ENCODE peak calls at places on chromosomes 16 and 17, in nine cellular contexts. One of them, this sample, is unnamed.
A peak's percentile ranks its signal among the peaks of the same experiment; 100 is the strongest.

GRCh38 chr16:76577003-76577402 is 299.8 kb downstream of the CNTNAP4 start:
- DNase-seq in iPS DF 6.9: no peak
- DNase-seq in stimulated activated CD4-positive, alpha-beta T cell treated with anti-CD3 and anti-CD28 coated beads, Interleukin-15, amount 100 ng/mL, for 24 hours: no peak
- DNase-seq in mucosa of descending colon: no peak
- DNase-seq in skeletal muscle cell: no peak
- DNase-seq in stimulated activated CD8-positive, alpha-beta memory T cell treated with anti-CD3 and anti-CD28 coated beads, Interleukin-15, amount 100 ng/mL, for 1 hour: no peak
- DNase-seq in activated T-cell treated with anti-CD3 and anti-CD28 coated beads for 4 hours: no peak
- DNase-seq in cardiac fibroblast: no peak
- DNase-seq in stimulated activated naive CD4-positive, alpha-beta T cell: no peak
- DNase-seq in this sample: no peak

GRCh38 chr17:35254107-35254802 is 11.4 kb downstream of the SLFN5 start:
- DNase-seq in skeletal muscle cell: peak; percentile 92
- DNase-seq in activated T-cell treated with anti-CD3 and anti-CD28 coated beads for 4 hours: no peak
- DNase-seq in stimulated activated CD8-positive, alpha-beta memory T cell treated with anti-CD3 and anti-CD28 coated beads, Interleukin-15, amount 100 ng/mL, for 1 hour: no peak
- DNase-seq in stimulated activated CD4-positive, alpha-beta T cell treated with anti-CD3 and anti-CD28 coated beads, Interleukin-15, amount 100 ng/mL, for 24 hours: no peak
- DNase-seq in stimulated activated naive CD4-positive, alpha-beta T cell: no peak
- DNase-seq in cardiac fibroblast: peak; percentile 97
- DNase-seq in mucosa of descending colon: no peak
- DNase-seq in iPS DF 6.9: no peak
- DNase-seq in this sample: no peak

GRCh38 chr16:3089717-3090592 is 9.1 kb downstream of the ZSCAN10 start:
- DNase-seq in stimulated activated CD8-positive, alpha-beta memory T cell treated with anti-CD3 and anti-CD28 coated beads, Interleukin-15, amount 100 ng/mL, for 1 hour: no peak
- DNase-seq in activated T-cell treated with anti-CD3 and anti-CD28 coated beads for 4 hours: no peak
- DNase-seq in cardiac fibroblast: no peak
- DNase-seq in stimulated activated naive CD4-positive, alpha-beta T cell: no peak
- DNase-seq in iPS DF 6.9: no peak
- DNase-seq in stimulated activated CD4-positive, alpha-beta T cell treated with anti-CD3 and anti-CD28 coated beads, Interleukin-15, amount 100 ng/mL, for 24 hours: no peak
- DNase-seq in mucosa of descending colon: peak; percentile 22
- DNase-seq in skeletal muscle cell: no peak
- DNase-seq in this sample: no peak

GRCh38 chr16:14658063-14658462 is 25.3 kb downstream of the BFAR start:
- DNase-seq in stimulated activated CD8-positive, alpha-beta memory T cell treated with anti-CD3 and anti-CD28 coated beads, Interleukin-15, amount 100 ng/mL, for 1 hour: no peak
- DNase-seq in stimulated activated CD4-positive, alpha-beta T cell treated with anti-CD3 and anti-CD28 coated beads, Interleukin-15, amount 100 ng/mL, for 24 hours: no peak
- DNase-seq in mucosa of descending colon: no peak
- DNase-seq in cardiac fibroblast: no peak
- DNase-seq in activated T-cell treated with anti-CD3 and anti-CD28 coated beads for 4 hours: no peak
- DNase-seq in stimulated activated naive CD4-positive, alpha-beta T cell: no peak
- DNase-seq in skeletal muscle cell: no peak
- DNase-seq in iPS DF 6.9: no peak
- DNase-seq in this sample: no peak

GRCh38 chr16:50310308-50311133 is 44.2 kb downstream of the ADCY7 start:
- DNase-seq in stimulated activated CD4-positive, alpha-beta T cell treated with anti-CD3 and anti-CD28 coated beads, Interleukin-15, amount 100 ng/mL, for 24 hours: no peak
- DNase-seq in skeletal muscle cell: no peak
- DNase-seq in stimulated activated naive CD4-positive, alpha-beta T cell: no peak
- DNase-seq in mucosa of descending colon: no peak
- DNase-seq in stimulated activated CD8-positive, alpha-beta memory T cell treated with anti-CD3 and anti-CD28 coated beads, Interleukin-15, amount 100 ng/mL, for 1 hour: no peak
- DNase-seq in activated T-cell treated with anti-CD3 and anti-CD28 coated beads for 4 hours: no peak
- DNase-seq in cardiac fibroblast: no peak
- DNase-seq in iPS DF 6.9: no peak
- DNase-seq in this sample: no peak

GRCh38 chr17:6671431-6671830 is 19.9 kb downstream of the C17orf100 start:
- DNase-seq in mucosa of descending colon: no peak
- DNase-seq in activated T-cell treated with anti-CD3 and anti-CD28 coated beads for 4 hours: no peak
- DNase-seq in skeletal muscle cell: no peak
- DNase-seq in stimulated activated CD4-positive, alpha-beta T cell treated with anti-CD3 and anti-CD28 coated beads, Interleukin-15, amount 100 ng/mL, for 24 hours: no peak
- DNase-seq in stimulated activated naive CD4-positive, alpha-beta T cell: no peak
- DNase-seq in stimulated activated CD8-positive, alpha-beta memory T cell treated with anti-CD3 and anti-CD28 coated beads, Interleukin-15, amount 100 ng/mL, for 1 hour: no peak
- DNase-seq in iPS DF 6.9: no peak
- DNase-seq in cardiac fibroblast: no peak
- DNase-seq in this sample: no peak

GRCh38 chr16:3774156-3774767 is 56.9 kb upstream of the TRAP1 start:
- DNase-seq in stimulated activated naive CD4-positive, alpha-beta T cell: no peak
- DNase-seq in skeletal muscle cell: peak; percentile 19
- DNase-seq in iPS DF 6.9: no peak
- DNase-seq in mucosa of descending colon: no peak
- DNase-seq in stimulated activated CD8-positive, alpha-beta memory T cell treated with anti-CD3 and anti-CD28 coated beads, Interleukin-15, amount 100 ng/mL, for 1 hour: no peak
- DNase-seq in activated T-cell treated with anti-CD3 and anti-CD28 coated beads for 4 hours: no peak
- DNase-seq in stimulated activated CD4-positive, alpha-beta T cell treated with anti-CD3 and anti-CD28 coated beads, Interleukin-15, amount 100 ng/mL, for 24 hours: no peak
- DNase-seq in cardiac fibroblast: peak; percentile 49
- DNase-seq in this sample: no peak

GRCh38 chr16:1428511-1428910 is 2.4 kb upstream of the PERCC1 start:
- DNase-seq in activated T-cell treated with anti-CD3 and anti-CD28 coated beads for 4 hours: no peak
- DNase-seq in stimulated activated CD8-positive, alpha-beta memory T cell treated with anti-CD3 and anti-CD28 coated beads, Interleukin-15, amount 100 ng/mL, for 1 hour: no peak
- DNase-seq in stimulated activated naive CD4-positive, alpha-beta T cell: peak; percentile 20
- DNase-seq in cardiac fibroblast: peak; percentile 19
- DNase-seq in skeletal muscle cell: no peak
- DNase-seq in mucosa of descending colon: peak; percentile 48
- DNase-seq in stimulated activated CD4-positive, alpha-beta T cell treated with anti-CD3 and anti-CD28 coated beads, Interleukin-15, amount 100 ng/mL, for 24 hours: peak; percentile 70
- DNase-seq in iPS DF 6.9: no peak
- DNase-seq in this sample: peak; percentile 3

GRCh38 chr17:10270258-10270657 is 71.9 kb upstream of the GAS7 start:
- DNase-seq in mucosa of descending colon: no peak
- DNase-seq in iPS DF 6.9: no peak
- DNase-seq in activated T-cell treated with anti-CD3 and anti-CD28 coated beads for 4 hours: no peak
- DNase-seq in stimulated activated CD4-positive, alpha-beta T cell treated with anti-CD3 and anti-CD28 coated beads, Interleukin-15, amount 100 ng/mL, for 24 hours: no peak
- DNase-seq in cardiac fibroblast: no peak
- DNase-seq in skeletal muscle cell: no peak
- DNase-seq in stimulated activated CD8-positive, alpha-beta memory T cell treated with anti-CD3 and anti-CD28 coated beads, Interleukin-15, amount 100 ng/mL, for 1 hour: no peak
- DNase-seq in stimulated activated naive CD4-positive, alpha-beta T cell: no peak
- DNase-seq in this sample: no peak

GRCh38 chr17:39357978-39358377 is 43.4 kb downstream of the FBXL20 start:
- DNase-seq in skeletal muscle cell: no peak
- DNase-seq in cardiac fibroblast: no peak
- DNase-seq in stimulated activated CD8-positive, alpha-beta memory T cell treated with anti-CD3 and anti-CD28 coated beads, Interleukin-15, amount 100 ng/mL, for 1 hour: no peak
- DNase-seq in iPS DF 6.9: no peak
- DNase-seq in stimulated activated CD4-positive, alpha-beta T cell treated with anti-CD3 and anti-CD28 coated beads, Interleukin-15, amount 100 ng/mL, for 24 hours: no peak
- DNase-seq in activated T-cell treated with anti-CD3 and anti-CD28 coated beads for 4 hours: no peak
- DNase-seq in mucosa of descending colon: peak; percentile 44
- DNase-seq in stimulated activated naive CD4-positive, alpha-beta T cell: no peak
- DNase-seq in this sample: no peak

GRCh38 chr17:4777969-4778760 is 6.5 kb downstream of the TM4SF5 start:
- DNase-seq in stimulated activated naive CD4-positive, alpha-beta T cell: no peak
- DNase-seq in iPS DF 6.9: no peak
- DNase-seq in skeletal muscle cell: no peak
- DNase-seq in stimulated activated CD4-positive, alpha-beta T cell treated with anti-CD3 and anti-CD28 coated beads, Interleukin-15, amount 100 ng/mL, for 24 hours: no peak
- DNase-seq in mucosa of descending colon: no peak
- DNase-seq in stimulated activated CD8-positive, alpha-beta memory T cell treated with anti-CD3 and anti-CD28 coated beads, Interleukin-15, amount 100 ng/mL, for 1 hour: no peak
- DNase-seq in activated T-cell treated with anti-CD3 and anti-CD28 coated beads for 4 hours: no peak
- DNase-seq in cardiac fibroblast: peak; percentile 39
- DNase-seq in this sample: peak; percentile 49

GRCh38 chr16:63057342-63057741 is 1021.1 kb upstream of the CDH8 start:
- DNase-seq in cardiac fibroblast: no peak
- DNase-seq in stimulated activated naive CD4-positive, alpha-beta T cell: no peak
- DNase-seq in activated T-cell treated with anti-CD3 and anti-CD28 coated beads for 4 hours: no peak
- DNase-seq in stimulated activated CD8-positive, alpha-beta memory T cell treated with anti-CD3 and anti-CD28 coated beads, Interleukin-15, amount 100 ng/mL, for 1 hour: no peak
- DNase-seq in stimulated activated CD4-positive, alpha-beta T cell treated with anti-CD3 and anti-CD28 coated beads, Interleukin-15, amount 100 ng/mL, for 24 hours: no peak
- DNase-seq in iPS DF 6.9: no peak
- DNase-seq in mucosa of descending colon: no peak
- DNase-seq in skeletal muscle cell: no peak
- DNase-seq in this sample: no peak

GRCh38 chr17:11899494-11899893 is 97.8 kb downstream of the ZNF18 start:
- DNase-seq in stimulated activated CD8-positive, alpha-beta memory T cell treated with anti-CD3 and anti-CD28 coated beads, Interleukin-15, amount 100 ng/mL, for 1 hour: no peak
- DNase-seq in stimulated activated CD4-positive, alpha-beta T cell treated with anti-CD3 and anti-CD28 coated beads, Interleukin-15, amount 100 ng/mL, for 24 hours: no peak
- DNase-seq in stimulated activated naive CD4-positive, alpha-beta T cell: no peak
- DNase-seq in activated T-cell treated with anti-CD3 and anti-CD28 coated beads for 4 hours: no peak
- DNase-seq in mucosa of descending colon: no peak
- DNase-seq in iPS DF 6.9: no peak
- DNase-seq in skeletal muscle cell: no peak
- DNase-seq in cardiac fibroblast: no peak
- DNase-seq in this sample: no peak

GRCh38 chr16:75267631-75268264 is 16.3 kb upstream of the BCAR1 start:
- DNase-seq in stimulated activated CD8-positive, alpha-beta memory T cell treated with anti-CD3 and anti-CD28 coated beads, Interleukin-15, amount 100 ng/mL, for 1 hour: no peak
- DNase-seq in cardiac fibroblast: peak; percentile 51
- DNase-seq in skeletal muscle cell: no peak
- DNase-seq in iPS DF 6.9: no peak
- DNase-seq in activated T-cell treated with anti-CD3 and anti-CD28 coated beads for 4 hours: no peak
- DNase-seq in mucosa of descending colon: peak; percentile 81
- DNase-seq in stimulated activated naive CD4-positive, alpha-beta T cell: no peak
- DNase-seq in stimulated activated CD4-positive, alpha-beta T cell treated with anti-CD3 and anti-CD28 coated beads, Interleukin-15, amount 100 ng/mL, for 24 hours: no peak
- DNase-seq in this sample: peak; percentile 72

GRCh38 chr16:27427538-27427937 is 25.6 kb downstream of the IL21R start:
- DNase-seq in activated T-cell treated with anti-CD3 and anti-CD28 coated beads for 4 hours: no peak
- DNase-seq in stimulated activated CD8-positive, alpha-beta memory T cell treated with anti-CD3 and anti-CD28 coated beads, Interleukin-15, amount 100 ng/mL, for 1 hour: no peak
- DNase-seq in cardiac fibroblast: no peak
- DNase-seq in mucosa of descending colon: no peak
- DNase-seq in skeletal muscle cell: no peak
- DNase-seq in stimulated activated naive CD4-positive, alpha-beta T cell: no peak
- DNase-seq in iPS DF 6.9: no peak
- DNase-seq in stimulated activated CD4-positive, alpha-beta T cell treated with anti-CD3 and anti-CD28 coated beads, Interleukin-15, amount 100 ng/mL, for 24 hours: no peak
- DNase-seq in this sample: no peak

GRCh38 chr16:70747703-70748631 is 53.0 kb downstream of the VAC14 start:
- DNase-seq in cardiac fibroblast: peak; percentile 25
- DNase-seq in iPS DF 6.9: no peak
- DNase-seq in skeletal muscle cell: no peak
- DNase-seq in mucosa of descending colon: no peak
- DNase-seq in stimulated activated CD4-positive, alpha-beta T cell treated with anti-CD3 and anti-CD28 coated beads, Interleukin-15, amount 100 ng/mL, for 24 hours: no peak
- DNase-seq in stimulated activated CD8-positive, alpha-beta memory T cell treated with anti-CD3 and anti-CD28 coated beads, Interleukin-15, amount 100 ng/mL, for 1 hour: no peak
- DNase-seq in activated T-cell treated with anti-CD3 and anti-CD28 coated beads for 4 hours: no peak
- DNase-seq in stimulated activated naive CD4-positive, alpha-beta T cell: no peak
- DNase-seq in this sample: no peak

GRCh38 chr16:56190903-56191806 is at the start of gene GNAO1:
- DNase-seq in skeletal muscle cell: peak; percentile 9
- DNase-seq in stimulated activated naive CD4-positive, alpha-beta T cell: peak; percentile 16
- DNase-seq in stimulated activated CD4-positive, alpha-beta T cell treated with anti-CD3 and anti-CD28 coated beads, Interleukin-15, amount 100 ng/mL, for 24 hours: peak; percentile 69
- DNase-seq in activated T-cell treated with anti-CD3 and anti-CD28 coated beads for 4 hours: peak; percentile 49
- DNase-seq in mucosa of descending colon: peak; percentile 65
- DNase-seq in iPS DF 6.9: no peak
- DNase-seq in cardiac fibroblast: peak; percentile 50
- DNase-seq in stimulated activated CD8-positive, alpha-beta memory T cell treated with anti-CD3 and anti-CD28 coated beads, Interleukin-15, amount 100 ng/mL, for 1 hour: no peak
- DNase-seq in this sample: peak; percentile 65

GRCh38 chr17:74981979-74982662 is 5.3 kb upstream of the CDR2L start:
- DNase-seq in stimulated activated naive CD4-positive, alpha-beta T cell: peak; percentile 83
- DNase-seq in mucosa of descending colon: peak; percentile 79
- DNase-seq in activated T-cell treated with anti-CD3 and anti-CD28 coated beads for 4 hours: peak; percentile 57
- DNase-seq in stimulated activated CD4-positive, alpha-beta T cell treated with anti-CD3 and anti-CD28 coated beads, Interleukin-15, amount 100 ng/mL, for 24 hours: peak; percentile 89
- DNase-seq in cardiac fibroblast: peak; percentile 67
- DNase-seq in skeletal muscle cell: no peak
- DNase-seq in iPS DF 6.9: no peak
- DNase-seq in stimulated activated CD8-positive, alpha-beta memory T cell treated with anti-CD3 and anti-CD28 coated beads, Interleukin-15, amount 100 ng/mL, for 1 hour: peak; percentile 44
- DNase-seq in this sample: peak; percentile 88

GRCh38 chr16:83957296-83957855 is 4.3 kb downstream of the OSGIN1 start:
- DNase-seq in stimulated activated naive CD4-positive, alpha-beta T cell: no peak
- DNase-seq in stimulated activated CD8-positive, alpha-beta memory T cell treated with anti-CD3 and anti-CD28 coated beads, Interleukin-15, amount 100 ng/mL, for 1 hour: no peak
- DNase-seq in mucosa of descending colon: no peak
- DNase-seq in stimulated activated CD4-positive, alpha-beta T cell treated with anti-CD3 and anti-CD28 coated beads, Interleukin-15, amount 100 ng/mL, for 24 hours: no peak
- DNase-seq in activated T-cell treated with anti-CD3 and anti-CD28 coated beads for 4 hours: no peak
- DNase-seq in skeletal muscle cell: no peak
- DNase-seq in iPS DF 6.9: no peak
- DNase-seq in cardiac fibroblast: no peak
- DNase-seq in this sample: no peak

GRCh38 chr17:39391448-39391847 is 10.0 kb downstream of the FBXL20 start:
- DNase-seq in iPS DF 6.9: no peak
- DNase-seq in cardiac fibroblast: no peak
- DNase-seq in activated T-cell treated with anti-CD3 and anti-CD28 coated beads for 4 hours: no peak
- DNase-seq in stimulated activated CD4-positive, alpha-beta T cell treated with anti-CD3 and anti-CD28 coated beads, Interleukin-15, amount 100 ng/mL, for 24 hours: no peak
- DNase-seq in skeletal muscle cell: no peak
- DNase-seq in stimulated activated naive CD4-positive, alpha-beta T cell: no peak
- DNase-seq in mucosa of descending colon: no peak
- DNase-seq in stimulated activated CD8-positive, alpha-beta memory T cell treated with anti-CD3 and anti-CD28 coated beads, Interleukin-15, amount 100 ng/mL, for 1 hour: no peak
- DNase-seq in this sample: no peak

GRCh38 chr17:36686123-36686669 is 84.8 kb downstream of the MRM1 start:
- DNase-seq in skeletal muscle cell: no peak
- DNase-seq in stimulated activated naive CD4-positive, alpha-beta T cell: no peak
- DNase-seq in cardiac fibroblast: no peak
- DNase-seq in iPS DF 6.9: no peak
- DNase-seq in activated T-cell treated with anti-CD3 and anti-CD28 coated beads for 4 hours: no peak
- DNase-seq in stimulated activated CD4-positive, alpha-beta T cell treated with anti-CD3 and anti-CD28 coated beads, Interleukin-15, amount 100 ng/mL, for 24 hours: no peak
- DNase-seq in mucosa of descending colon: no peak
- DNase-seq in stimulated activated CD8-positive, alpha-beta memory T cell treated with anti-CD3 and anti-CD28 coated beads, Interleukin-15, amount 100 ng/mL, for 1 hour: no peak
- DNase-seq in this sample: no peak

GRCh38 chr17:5123343-5124124 is 7.7 kb downstream of the USP6 start:
- DNase-seq in cardiac fibroblast: no peak
- DNase-seq in iPS DF 6.9: no peak
- DNase-seq in skeletal muscle cell: no peak
- DNase-seq in stimulated activated CD4-positive, alpha-beta T cell treated with anti-CD3 and anti-CD28 coated beads, Interleukin-15, amount 100 ng/mL, for 24 hours: no peak
- DNase-seq in mucosa of descending colon: peak; percentile 7
- DNase-seq in activated T-cell treated with anti-CD3 and anti-CD28 coated beads for 4 hours: no peak
- DNase-seq in stimulated activated CD8-positive, alpha-beta memory T cell treated with anti-CD3 and anti-CD28 coated beads, Interleukin-15, amount 100 ng/mL, for 1 hour: no peak
- DNase-seq in stimulated activated naive CD4-positive, alpha-beta T cell: no peak
- DNase-seq in this sample: no peak

GRCh38 chr16:72833491-72833890 is 214.4 kb downstream of the ZFHX3 start:
- DNase-seq in stimulated activated CD4-positive, alpha-beta T cell treated with anti-CD3 and anti-CD28 coated beads, Interleukin-15, amount 100 ng/mL, for 24 hours: no peak
- DNase-seq in skeletal muscle cell: no peak
- DNase-seq in iPS DF 6.9: no peak
- DNase-seq in cardiac fibroblast: no peak
- DNase-seq in stimulated activated CD8-positive, alpha-beta memory T cell treated with anti-CD3 and anti-CD28 coated beads, Interleukin-15, amount 100 ng/mL, for 1 hour: no peak
- DNase-seq in activated T-cell treated with anti-CD3 and anti-CD28 coated beads for 4 hours: no peak
- DNase-seq in mucosa of descending colon: no peak
- DNase-seq in stimulated activated naive CD4-positive, alpha-beta T cell: no peak
- DNase-seq in this sample: no peak

GRCh38 chr16:13921328-13921727 is 1.4 kb downstream of the ERCC4 start:
- DNase-seq in mucosa of descending colon: no peak
- DNase-seq in iPS DF 6.9: no peak
- DNase-seq in cardiac fibroblast: no peak
- DNase-seq in stimulated activated CD8-positive, alpha-beta memory T cell treated with anti-CD3 and anti-CD28 coated beads, Interleukin-15, amount 100 ng/mL, for 1 hour: no peak
- DNase-seq in stimulated activated CD4-positive, alpha-beta T cell treated with anti-CD3 and anti-CD28 coated beads, Interleukin-15, amount 100 ng/mL, for 24 hours: no peak
- DNase-seq in skeletal muscle cell: no peak
- DNase-seq in stimulated activated naive CD4-positive, alpha-beta T cell: no peak
- DNase-seq in activated T-cell treated with anti-CD3 and anti-CD28 coated beads for 4 hours: no peak
- DNase-seq in this sample: no peak

GRCh38 chr17:7204828-7205461 is 14.7 kb downstream of the DLG4 start:
- DNase-seq in cardiac fibroblast: peak; percentile 83
- DNase-seq in stimulated activated CD4-positive, alpha-beta T cell treated with anti-CD3 and anti-CD28 coated beads, Interleukin-15, amount 100 ng/mL, for 24 hours: peak; percentile 96
- DNase-seq in activated T-cell treated with anti-CD3 and anti-CD28 coated beads for 4 hours: peak; percentile 85
- DNase-seq in skeletal muscle cell: peak; percentile 62
- DNase-seq in stimulated activated naive CD4-positive, alpha-beta T cell: peak; percentile 93
- DNase-seq in stimulated activated CD8-positive, alpha-beta memory T cell treated with anti-CD3 and anti-CD28 coated beads, Interleukin-15, amount 100 ng/mL, for 1 hour: peak; percentile 91
- DNase-seq in iPS DF 6.9: peak; percentile 89
- DNase-seq in mucosa of descending colon: peak; percentile 83
- DNase-seq in this sample: no peak

GRCh38 chr17:7328840-7329359 is at the start of gene NEURL4:
- DNase-seq in iPS DF 6.9: no peak
- DNase-seq in activated T-cell treated with anti-CD3 and anti-CD28 coated beads for 4 hours: no peak
- DNase-seq in stimulated activated CD4-positive, alpha-beta T cell treated with anti-CD3 and anti-CD28 coated beads, Interleukin-15, amount 100 ng/mL, for 24 hours: no peak
- DNase-seq in cardiac fibroblast: no peak
- DNase-seq in stimulated activated naive CD4-positive, alpha-beta T cell: peak; percentile 71
- DNase-seq in skeletal muscle cell: no peak
- DNase-seq in mucosa of descending colon: no peak
- DNase-seq in stimulated activated CD8-positive, alpha-beta memory T cell treated with anti-CD3 and anti-CD28 coated beads, Interleukin-15, amount 100 ng/mL, for 1 hour: no peak
- DNase-seq in this sample: no peak

GRCh38 chr17:45301674-45302073 is 15.1 kb downstream of the MAP3K14 start:
- DNase-seq in stimulated activated naive CD4-positive, alpha-beta T cell: no peak
- DNase-seq in skeletal muscle cell: no peak
- DNase-seq in mucosa of descending colon: no peak
- DNase-seq in activated T-cell treated with anti-CD3 and anti-CD28 coated beads for 4 hours: no peak
- DNase-seq in stimulated activated CD8-positive, alpha-beta memory T cell treated with anti-CD3 and anti-CD28 coated beads, Interleukin-15, amount 100 ng/mL, for 1 hour: no peak
- DNase-seq in stimulated activated CD4-positive, alpha-beta T cell treated with anti-CD3 and anti-CD28 coated beads, Interleukin-15, amount 100 ng/mL, for 24 hours: no peak
- DNase-seq in iPS DF 6.9: no peak
- DNase-seq in cardiac fibroblast: no peak
- DNase-seq in this sample: no peak

GRCh38 chr16:35752012-35752772 is 2292.8 kb downstream of the TP53TG3F start:
- DNase-seq in stimulated activated naive CD4-positive, alpha-beta T cell: no peak
- DNase-seq in stimulated activated CD4-positive, alpha-beta T cell treated with anti-CD3 and anti-CD28 coated beads, Interleukin-15, amount 100 ng/mL, for 24 hours: no peak
- DNase-seq in iPS DF 6.9: no peak
- DNase-seq in activated T-cell treated with anti-CD3 and anti-CD28 coated beads for 4 hours: no peak
- DNase-seq in cardiac fibroblast: no peak
- DNase-seq in mucosa of descending colon: no peak
- DNase-seq in skeletal muscle cell: no peak
- DNase-seq in stimulated activated CD8-positive, alpha-beta memory T cell treated with anti-CD3 and anti-CD28 coated beads, Interleukin-15, amount 100 ng/mL, for 1 hour: no peak
- DNase-seq in this sample: no peak

GRCh38 chr17:81027038-81027437 is 7.9 kb upstream of the BAIAP2 start:
- DNase-seq in activated T-cell treated with anti-CD3 and anti-CD28 coated beads for 4 hours: no peak
- DNase-seq in iPS DF 6.9: no peak
- DNase-seq in cardiac fibroblast: no peak
- DNase-seq in mucosa of descending colon: peak; percentile 25
- DNase-seq in skeletal muscle cell: no peak
- DNase-seq in stimulated activated CD8-positive, alpha-beta memory T cell treated with anti-CD3 and anti-CD28 coated beads, Interleukin-15, amount 100 ng/mL, for 1 hour: no peak
- DNase-seq in stimulated activated naive CD4-positive, alpha-beta T cell: no peak
- DNase-seq in stimulated activated CD4-positive, alpha-beta T cell treated with anti-CD3 and anti-CD28 coated beads, Interleukin-15, amount 100 ng/mL, for 24 hours: no peak
- DNase-seq in this sample: no peak

GRCh38 chr16:30901201-30902069 is 5.0 kb downstream of the CTF1 start:
- DNase-seq in stimulated activated CD8-positive, alpha-beta memory T cell treated with anti-CD3 and anti-CD28 coated beads, Interleukin-15, amount 100 ng/mL, for 1 hour: no peak
- DNase-seq in cardiac fibroblast: peak; percentile 13
- DNase-seq in iPS DF 6.9: no peak
- DNase-seq in stimulated activated CD4-positive, alpha-beta T cell treated with anti-CD3 and anti-CD28 coated beads, Interleukin-15, amount 100 ng/mL, for 24 hours: no peak
- DNase-seq in activated T-cell treated with anti-CD3 and anti-CD28 coated beads for 4 hours: no peak
- DNase-seq in skeletal muscle cell: no peak
- DNase-seq in mucosa of descending colon: no peak
- DNase-seq in stimulated activated naive CD4-positive, alpha-beta T cell: no peak
- DNase-seq in this sample: no peak